ENCODE peak calls at places on chromosome 15, in seven cellular contexts. C is neural crest cell; L is IMR-90; U is ovary; P is thoracic aorta; F is GM10248; X is activated gamma-delta T cell treated with anti-CD3 and anti-CD28 coated beads, Interleukin-2, amount 50 U/mL, for 16 hours. H is an unnamed sample.

GRCh38 chr15:33083232-33084006 is 111.1 kb downstream of the FMN1 start:
- DNase-seq in C (no peak), L (peak), U (no peak), P (no peak), F (no peak), X (no peak), H (no peak)

GRCh38 chr15:70795311-70795665 is 31.9 kb upstream of the UACA start:
- DNase-seq in C (no peak), L (peak), U (no peak), P (no peak), F (no peak), X (no peak), H (no peak)

GRCh38 chr15:50425219-50425618 is 1.0 kb downstream of the USP8 start:
- DNase-seq in C (no peak), L (no peak), U (no peak), P (no peak), F (no peak), X (no peak), H (peak)

GRCh38 chr15:59611277-59612260 is at the start of gene GCNT3:
- DNase-seq in C (no peak), L (peak), U (no peak), P (no peak), F (peak), X (no peak), H (no peak)

GRCh38 chr15:65824031-65824743 is 32.1 kb upstream of the DENND4A start:
- DNase-seq in C (peak), L (peak), U (peak), P (no peak), F (no peak), X (no peak), H (peak)

GRCh38 chr15:72176155-72176554 is 21.4 kb downstream of the GRAMD2A start:
- DNase-seq in C (no peak), L (no peak), U (peak), P (no peak), F (no peak), X (no peak), H (no peak)

GRCh38 chr15:51133140-51133630 is 38.5 kb upstream of the TNFAIP8L3 start:
- DNase-seq in C (no peak), L (no peak), U (no peak), P (no peak), F (no peak), X (no peak), H (peak)

GRCh38 chr15:68154923-68155559 is 50.1 kb downstream of the CALML4 start:
- DNase-seq in C (peak), L (peak), U (peak), P (no peak), F (peak), X (no peak), H (peak)

GRCh38 chr15:56654624-56655023 is 78.7 kb downstream of the ZNF280D start:
- DNase-seq in C (no peak), L (no peak), U (no peak), P (no peak), F (no peak), X (no peak), H (no peak)

GRCh38 chr15:42273099-42273899 is at the start of the genes GANC and TMEM87A:
- DNase-seq in C (peak), L (peak), U (peak), P (peak), F (peak), X (peak), H (peak)

GRCh38 chr15:76327191-76328105 is 9.1 kb upstream of the ISL2 start:
- DNase-seq in C (no peak), L (peak), U (no peak), P (no peak), F (no peak), X (no peak), H (no peak)

GRCh38 chr15:25052191-25052999 is 97.6 kb downstream of the SNRPN start:
- DNase-seq in C (no peak), L (no peak), U (no peak), P (no peak), F (no peak), X (no peak), H (no peak)

GRCh38 chr15:60325905-60326304 is 71.9 kb downstream of the ANXA2 start:
- DNase-seq in C (no peak), L (no peak), U (no peak), P (no peak), F (no peak), X (no peak), H (no peak)

GRCh38 chr15:51672100-51672731 is 9.1 kb upstream of the SCG3 start:
- DNase-seq in C (no peak), L (no peak), U (no peak), P (no peak), F (no peak), X (no peak), H (no peak)

GRCh38 chr15:38647683-38648082 is 83.1 kb upstream of the RASGRP1 start:
- DNase-seq in C (no peak), L (peak), U (no peak), P (no peak), F (no peak), X (no peak), H (peak)

GRCh38 chr15:44275431-44275830 is 13.1 kb upstream of the GOLM2 start:
- DNase-seq in C (no peak), L (no peak), U (no peak), P (no peak), F (no peak), X (no peak), H (no peak)

GRCh38 chr15:41891946-41892345 is 1.9 kb downstream of the SPTBN5 start:
- DNase-seq in C (no peak), L (no peak), U (no peak), P (no peak), F (no peak), X (no peak), H (no peak)

GRCh38 chr15:92029767-92030166 is 176.3 kb downstream of the SLCO3A1 start:
- DNase-seq in C (no peak), L (no peak), U (no peak), P (no peak), F (no peak), X (no peak), H (no peak)

GRCh38 chr15:73851679-73852078 is 21.7 kb upstream of the TBC1D21 start:
- DNase-seq in C (peak), L (peak), U (no peak), P (no peak), F (peak), X (no peak), H (peak)

GRCh38 chr15:49174902-49175301 is 4.9 kb downstream of the GALK2 start:
- DNase-seq in C (no peak), L (no peak), U (no peak), P (no peak), F (no peak), X (no peak), H (no peak)

GRCh38 chr15:29268706-29269484 is 727 bp downstream of the NSMCE3 start:
- DNase-seq in C (no peak), L (peak), U (peak), P (no peak), F (peak), X (peak), H (peak)

GRCh38 chr15:38490231-38490630 is 36.3 kb downstream of the FAM98B start:
- DNase-seq in C (no peak), L (peak), U (no peak), P (no peak), F (no peak), X (no peak), H (no peak)

GRCh38 chr15:57861039-57861638 is 154.6 kb downstream of the POLR2M start:
- DNase-seq in C (peak), L (peak), U (no peak), P (no peak), F (peak), X (peak), H (peak)

GRCh38 chr15:65663521-65663920 is 41.8 kb downstream of the SLC24A1 start:
- DNase-seq in C (no peak), L (no peak), U (no peak), P (no peak), F (no peak), X (no peak), H (peak)

GRCh38 chr15:31352283-31352880 is 25.7 kb downstream of the KLF13 start:
- DNase-seq in C (no peak), L (peak), U (no peak), P (no peak), F (no peak), X (no peak), H (no peak)

GRCh38 chr15:70142072-70142321 is 44.3 kb upstream of the TLE3 start:
- DNase-seq in C (no peak), L (no peak), U (no peak), P (no peak), F (no peak), X (no peak), H (no peak)

GRCh38 chr15:62278534-62278933 is 113.4 kb upstream of the C2CD4B start:
- DNase-seq in C (no peak), L (no peak), U (no peak), P (no peak), F (no peak), X (no peak), H (no peak)

GRCh38 chr15:47846128-47846868 is 129.0 kb downstream of the SEMA6D start:
- DNase-seq in C (no peak), L (no peak), U (no peak), P (no peak), F (no peak), X (no peak), H (no peak)

GRCh38 chr15:29889545-29890329 is 67.5 kb upstream of the TJP1 start:
- DNase-seq in C (no peak), L (no peak), U (no peak), P (no peak), F (no peak), X (no peak), H (no peak)

H was measured in Karpas-422.